ENCODE peak calls at places on chromosomes 6 and 20, in four cellular contexts. L is endothelial cell, Z is thoracic aorta, K is mesothelial cell of epicardium. I is an unnamed sample.

GRCh38 chr6:138334000-138334399 is 43.7 kb upstream of the SMIM28 start:
- DNase-seq in Z (no peak), K (no peak), L (no peak), I (no peak)

GRCh38 chr6:45109551-45109950 is 218.6 kb upstream of the RUNX2 start:
- DNase-seq in L (no peak), Z (no peak), K (no peak), I (no peak)

GRCh38 chr6:91575032-91575431 is 988.2 kb upstream of the MAP3K7 start:
- DNase-seq in L (no peak), K (no peak), Z (no peak), I (no peak)

GRCh38 chr6:156988276-156989158 is 211.3 kb downstream of the ARID1B start:
- DNase-seq in L (no peak), K (no peak), Z (no peak), I (no peak)

GRCh38 chr6:106924699-106925523 is 49.6 kb downstream of the CD24 start:
- DNase-seq in Z (no peak), L (no peak), K (no peak), I (peak)

GRCh38 chr6:46453756-46454316 is 37.4 kb downstream of the RCAN2 start:
- DNase-seq in Z (no peak), L (no peak), K (no peak), I (no peak)

GRCh38 chr6:82381278-82381677 is 17.7 kb downstream of the TPBG start:
- DNase-seq in K (no peak), L (no peak), Z (no peak), I (no peak)

GRCh38 chr6:167528239-167528638 is 203.4 kb downstream of the TTLL2 start:
- DNase-seq in L (no peak), Z (no peak), K (no peak), I (no peak)

GRCh38 chr6:145814035-145814500 is 527 bp downstream of the FBXO30 start:
- DNase-seq in L (no peak), K (no peak), Z (no peak), I (no peak)

GRCh38 chr6:14194483-14194882 is 76.9 kb downstream of the CD83 start:
- DNase-seq in Z (no peak), L (no peak), K (no peak), I (no peak)

GRCh38 chr20:13028001-13028400 is 19.2 kb downstream of the SPTLC3 start:
- DNase-seq in K (no peak), Z (no peak), L (no peak), I (no peak)

GRCh38 chr6:52644246-52644645 is 26.7 kb upstream of the TMEM14A start:
- DNase-seq in Z (no peak), K (no peak), L (no peak), I (no peak)

GRCh38 chr20:44471481-44471882 is 4.2 kb upstream of the TTPAL start:
- DNase-seq in Z (no peak), L (no peak), K (no peak), I (no peak)
- TF ChIP-seq CTCF in Z (no peak), L (no peak), K (no peak), I (peak)

DNA sequence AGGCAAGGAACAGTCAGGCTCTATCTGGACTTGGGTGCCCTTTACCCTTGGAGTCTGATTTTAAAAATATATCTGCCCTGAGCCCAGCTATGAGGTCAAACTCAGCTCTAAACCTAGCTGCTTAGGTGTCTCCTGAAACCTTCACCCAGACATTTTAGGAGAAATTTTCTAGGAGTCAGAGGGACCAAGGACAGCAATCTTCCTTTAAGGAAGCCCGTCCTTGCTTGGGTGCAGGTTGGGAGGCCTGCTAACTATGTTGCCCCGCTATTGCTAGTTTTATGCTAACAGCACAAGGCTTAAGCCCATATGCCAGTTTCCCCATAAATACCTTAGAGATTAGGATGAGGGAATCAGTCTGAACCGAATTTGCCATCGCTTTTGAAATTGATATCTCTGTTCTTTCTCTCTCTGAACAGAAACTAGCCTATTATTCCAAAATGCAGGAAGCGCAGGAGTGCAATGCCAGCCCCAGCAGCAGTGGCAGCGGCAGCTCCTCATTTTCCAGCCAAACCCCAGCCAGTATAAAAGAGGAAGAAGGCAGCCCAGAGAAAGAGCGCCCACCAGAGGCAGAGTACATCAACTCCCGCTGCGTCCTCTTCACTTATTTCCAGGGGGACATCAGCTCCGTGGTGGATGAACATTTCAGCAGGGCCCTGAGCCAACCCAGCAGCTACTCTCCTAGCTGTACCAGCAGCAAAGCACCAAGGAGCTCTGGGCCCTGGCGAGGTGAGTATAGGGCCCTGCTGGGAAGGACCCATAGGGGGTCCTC is 2.6 kb downstream of the VGLL2 start:
- DNase-seq in Z (no peak), K (no peak), L (peak), I (no peak)
- TF ChIP-seq CTCF in Z (no peak), K (no peak), L (peak), I (peak)

DNA sequence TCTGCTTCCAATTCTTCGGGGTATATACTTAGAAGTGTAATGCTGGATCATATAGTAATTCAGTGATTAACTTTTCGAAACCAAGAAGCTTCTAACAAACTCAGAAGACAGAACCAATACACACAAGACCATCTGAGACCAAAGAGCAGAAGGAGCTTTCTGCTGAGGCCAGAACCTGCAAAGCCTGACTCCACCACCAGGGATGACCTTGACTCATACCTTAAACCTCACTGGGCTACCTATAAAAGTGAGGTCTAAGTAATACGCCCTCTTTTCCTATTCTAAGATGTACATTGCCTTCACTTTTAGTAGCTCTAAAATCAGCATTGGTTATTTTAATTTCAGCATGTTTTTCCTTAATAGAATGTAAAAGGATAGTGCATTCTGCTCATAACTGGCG is 84.8 kb downstream of the FOXF2 start:
- DNase-seq in L (no peak), K (no peak), Z (no peak), I (no peak)
- TF ChIP-seq CTCF in L (peak), K (no peak), Z (no peak), I (peak)

GRCh38 chr20:30175681-30176080 is 1081.8 kb upstream of the DEFB115 start:
- DNase-seq in Z (no peak), K (no peak), L (no peak), I (no peak)
- TF ChIP-seq CTCF in Z (no peak), K (no peak), L (no peak), I (no peak)

GRCh38 chr6:4806308-4807190 is 30.3 kb downstream of the CDYL start:
- DNase-seq in Z (no peak), K (no peak), L (no peak), I (no peak)

GRCh38 chr6:4808396-4808795 is 32.2 kb downstream of the CDYL start:
- DNase-seq in K (no peak), L (no peak), Z (no peak), I (no peak)

GRCh38 chr6:4803343-4803744 is 27.1 kb downstream of the CDYL start:
- DNase-seq in Z (no peak), K (no peak), L (no peak), I (no peak)

GRCh38 chr6:4804095-4804494 is 27.9 kb downstream of the CDYL start:
- DNase-seq in L (no peak), K (no peak), Z (no peak), I (no peak)

DNA sequence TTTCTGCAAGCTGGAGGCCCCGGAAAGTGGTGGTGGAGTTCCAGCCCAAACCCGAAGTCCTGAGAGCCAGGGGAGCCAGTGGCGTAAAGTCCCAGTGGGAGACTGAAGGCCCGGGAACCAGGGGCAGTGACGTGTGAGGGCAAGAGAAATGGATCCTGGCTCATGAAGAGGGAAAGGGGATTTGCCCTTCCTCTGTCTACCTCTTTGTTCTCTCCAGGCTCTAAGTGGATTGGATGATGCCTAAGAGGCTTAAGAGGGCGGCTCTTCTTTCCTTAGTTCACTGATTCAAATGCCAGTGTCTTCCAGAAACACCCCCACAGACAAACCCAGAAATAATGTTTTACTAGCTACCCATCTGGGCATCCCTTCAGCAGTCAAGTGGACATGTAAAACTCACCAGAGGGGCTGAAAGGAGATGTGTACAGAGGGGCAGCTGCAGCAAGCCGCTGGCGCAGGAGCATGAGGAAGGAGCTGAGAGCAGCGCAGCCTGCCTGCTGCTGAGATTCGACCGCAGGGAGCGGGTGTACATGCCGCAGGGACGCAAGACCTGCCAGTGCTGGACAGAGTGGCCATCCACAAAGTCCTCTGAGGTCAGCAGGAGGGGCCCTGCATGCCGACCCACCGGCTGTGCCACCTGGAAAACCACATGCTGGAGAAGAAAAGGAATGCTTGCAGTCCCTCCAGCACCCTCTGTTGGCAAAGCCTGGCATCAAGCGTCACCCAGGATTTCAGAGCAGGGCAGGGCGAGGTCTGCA is 29.5 kb downstream of the CDYL start:
- DNase-seq in K (peak), L (peak), Z (no peak), I (peak)
- TF ChIP-seq CTCF in K (no peak), L (peak), Z (peak), I (peak)

GRCh38 chr6:150883521-150883920 is 18.0 kb downstream of the MTHFD1L start:
- DNase-seq in Z (no peak), L (no peak), K (no peak), I (no peak)
- TF ChIP-seq CTCF in Z (no peak), L (no peak), K (no peak), I (no peak)

GRCh38 chr6:6751615-6752014 is 163.1 kb downstream of the LY86 start:
- DNase-seq in K (no peak), L (no peak), Z (no peak), I (no peak)
- TF ChIP-seq CTCF in K (no peak), L (no peak), Z (no peak), I (no peak)

DNA sequence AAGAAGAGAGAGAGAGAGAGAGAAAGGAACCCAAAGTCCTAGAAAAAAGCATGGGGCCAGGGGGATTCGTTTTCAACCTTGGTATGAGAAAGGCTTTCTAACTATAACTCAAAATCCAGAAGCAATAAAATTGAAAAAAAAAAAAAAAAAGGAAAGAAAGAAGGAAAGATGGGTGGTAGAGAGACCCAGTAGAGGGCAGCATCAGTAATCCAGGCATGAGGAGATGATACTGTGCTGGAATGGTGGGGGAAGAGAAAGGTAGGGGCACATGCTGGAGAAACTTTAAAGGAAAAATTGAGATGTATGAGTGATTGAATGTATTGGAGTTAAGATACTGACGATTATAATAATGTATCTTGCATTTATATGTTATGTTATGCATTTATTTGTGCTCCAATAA is 1040.7 kb upstream of the FLRT3 start:
- DNase-seq in L (no peak), K (no peak), Z (no peak), I (no peak)
- TF ChIP-seq CTCF in L (no peak), K (no peak), Z (no peak), I (no peak)

GRCh38 chr6:43952746-43953145 is 174.5 kb downstream of the MRPL14 start:
- DNase-seq in Z (no peak), K (no peak), L (no peak), I (no peak)

GRCh38 chr6:43951756-43952675 is 175.2 kb downstream of the MRPL14 start:
- DNase-seq in K (peak), L (no peak), Z (no peak), I (no peak)

GRCh38 chr6:43953256-43953655 is 174.0 kb downstream of the MRPL14 start:
- DNase-seq in Z (no peak), L (no peak), K (no peak), I (no peak)

GRCh38 chr6:43954311-43955131 is 172.7 kb downstream of the MRPL14 start:
- DNase-seq in L (no peak), Z (no peak), K (no peak), I (no peak)

DNA sequence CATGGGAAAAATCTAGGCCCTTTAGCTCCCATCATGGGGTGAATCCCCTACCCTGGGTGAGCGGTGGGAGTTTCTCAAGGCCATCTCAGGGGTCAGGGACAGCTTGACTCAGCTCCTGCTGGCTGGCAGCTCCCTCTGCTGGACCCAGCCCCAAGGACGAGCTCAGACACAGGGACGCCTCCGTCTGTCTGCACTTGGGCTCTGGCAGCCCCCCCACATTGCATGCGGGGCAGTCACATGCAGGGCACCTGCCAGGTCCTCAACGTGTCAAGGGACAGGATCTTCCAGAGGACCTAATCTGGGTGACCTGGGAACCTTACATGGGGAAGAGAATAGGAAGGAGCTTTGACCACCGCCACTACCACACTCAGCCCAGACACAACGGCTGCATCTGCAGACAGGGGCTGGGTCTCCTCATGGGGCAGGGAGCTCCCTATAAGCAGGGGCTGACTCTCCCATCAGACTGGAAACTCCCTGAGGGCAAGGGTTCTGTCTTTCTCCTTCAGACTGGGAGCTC is 173.4 kb downstream of the MRPL14 start:
- DNase-seq in L (peak), K (peak), Z (no peak), I (no peak)
- TF ChIP-seq CTCF in L (no peak), K (no peak), Z (no peak), I (peak)

I was measured in progenitor cell of endocrine pancreas.